ENCODE peak calls at places on chromosomes 3 and 15, in eight cellular contexts. A is neural crest cell, C is endothelial cell of umbilical vein, R is astrocyte, H is neural progenitor cell, B is colonic mucosa, U is mucosa of descending colon, I is esophagus squamous epithelium. Q is an unnamed sample.

GRCh38 chr3:131848111-131848510 is 186.7 kb downstream of the CPNE4 start:
- DNase-seq in I (no peak), U (no peak), C (peak), B (no peak), R (no peak), A (no peak), H (no peak), Q (no peak)

GRCh38 chr3:63679181-63679580 is 26.7 kb downstream of the SNTN start:
- DNase-seq in B (no peak), H (no peak), I (no peak), R (no peak), A (no peak), U (no peak), C (no peak), Q (no peak)

GRCh38 chr3:197801801-197802504 is 10.9 kb downstream of the LRCH3 start:
- DNase-seq in H (no peak), U (peak), I (no peak), C (peak), A (no peak), R (peak), B (no peak), Q (no peak)

GRCh38 chr15:40252438-40253178 is 13.7 kb downstream of the PAK6 start:
- DNase-seq in U (peak), A (peak), B (peak), I (no peak), H (peak), C (peak), R (no peak), Q (no peak)

GRCh38 chr3:40042752-40043443 is 233.5 kb downstream of the MYRIP start:
- DNase-seq in B (no peak), R (peak), I (no peak), H (no peak), U (no peak), A (no peak), C (peak), Q (no peak)

GRCh38 chr15:96330450-96331140 is at the start of gene NR2F2:
- DNase-seq in H (peak), U (peak), A (peak), R (peak), B (peak), I (peak), C (peak), Q (peak)

GRCh38 chr3:29612536-29612935 is 331.7 kb downstream of the RBMS3 start:
- DNase-seq in H (no peak), B (no peak), A (no peak), I (no peak), C (no peak), U (no peak), R (no peak), Q (no peak)

GRCh38 chr15:57027596-57027995 is 109.2 kb downstream of the TCF12 start:
- DNase-seq in R (no peak), H (no peak), A (no peak), U (no peak), B (no peak), I (no peak), C (no peak), Q (no peak)

GRCh38 chr15:73683624-73684536 is at the start of gene CD276:
- DNase-seq in B (peak), A (peak), I (no peak), R (peak), C (peak), H (peak), U (peak), Q (peak)

GRCh38 chr3:41334426-41334825 is 135.1 kb downstream of the CTNNB1 start:
- DNase-seq in C (no peak), R (no peak), U (no peak), B (no peak), H (no peak), A (no peak), I (no peak), Q (no peak)

GRCh38 chr15:81038975-81039607 is 38.4 kb downstream of the TLNRD1 start:
- DNase-seq in R (no peak), U (no peak), H (no peak), C (peak), B (no peak), A (no peak), I (no peak), Q (no peak)

GRCh38 chr15:82570721-82571519 is 30.7 kb upstream of the RPS17 start:
- DNase-seq in R (peak), A (no peak), U (no peak), H (peak), B (no peak), C (no peak), I (no peak), Q (no peak)

GRCh38 chr3:49296781-49297420 is 19.9 kb upstream of the C3orf62 start:
- DNase-seq in C (no peak), U (peak), H (no peak), A (no peak), R (no peak), B (no peak), I (no peak), Q (no peak)

GRCh38 chr3:136378011-136378410 is 127.9 kb downstream of the PCCB start:
- DNase-seq in A (no peak), H (no peak), C (no peak), I (no peak), U (no peak), B (no peak), R (no peak), Q (no peak)

GRCh38 chr15:69940441-69940785 is 157.3 kb downstream of the TLE3 start:
- DNase-seq in B (no peak), R (no peak), A (no peak), C (no peak), U (no peak), I (no peak), H (no peak), Q (no peak)

GRCh38 chr3:71104586-71104985 is 478.9 kb downstream of the FOXP1 start:
- DNase-seq in I (no peak), B (no peak), H (no peak), A (no peak), C (peak), R (no peak), U (no peak), Q (no peak)

GRCh38 chr15:97745481-97746071 is 214.9 kb upstream of the ARRDC4 start:
- DNase-seq in B (peak), R (no peak), A (peak), H (peak), U (peak), I (no peak), C (peak), Q (no peak)

GRCh38 chr3:12653772-12654171 is 10.1 kb downstream of the RAF1 start:
- DNase-seq in C (no peak), I (no peak), A (no peak), H (no peak), U (no peak), R (no peak), B (no peak), Q (no peak)

GRCh38 chr15:85692873-85693272 is 101.9 kb downstream of the KLHL25 start:
- DNase-seq in A (no peak), R (no peak), I (no peak), H (no peak), U (peak), B (no peak), C (no peak), Q (no peak)

GRCh38 chr15:36447373-36447772 is 132.1 kb upstream of the CDIN1 start:
- DNase-seq in C (no peak), U (no peak), A (no peak), H (no peak), B (no peak), I (no peak), R (no peak), Q (no peak)

GRCh38 chr15:48021336-48022086 is 99.3 kb upstream of the SLC24A5 start:
- DNase-seq in I (no peak), A (no peak), B (no peak), H (no peak), R (peak), C (no peak), U (no peak), Q (no peak)

GRCh38 chr3:140007946-140008692 is 73.1 kb downstream of the CLSTN2 start:
- DNase-seq in R (no peak), A (no peak), U (no peak), H (no peak), I (no peak), B (no peak), C (no peak), Q (no peak)

GRCh38 chr3:88219138-88219792 is 69.5 kb downstream of the C3orf38 start:
- DNase-seq in A (peak), U (peak), H (peak), R (peak), I (no peak), C (peak), B (peak), Q (no peak)

GRCh38 chr15:69595009-69595825 is 142.6 kb downstream of the RPLP1 start:
- DNase-seq in B (no peak), H (no peak), R (peak), U (peak), A (no peak), C (no peak), I (no peak), Q (no peak)

GRCh38 chr3:177473184-177473583 is 275.9 kb upstream of the TBL1XR1 start:
- DNase-seq in R (peak), H (no peak), U (no peak), A (no peak), I (no peak), B (no peak), C (no peak), Q (no peak)

GRCh38 chr3:28846948-28847527 is 433.8 kb upstream of the RBMS3 start:
- DNase-seq in U (no peak), B (no peak), C (no peak), R (no peak), H (no peak), A (no peak), I (no peak), Q (no peak)

GRCh38 chr15:66619152-66619903 is 53.5 kb upstream of the LCTL start:
- DNase-seq in A (peak), I (no peak), B (peak), C (peak), H (peak), U (peak), R (peak), Q (peak)

GRCh38 chr15:78389356-78389755 is 48.7 kb upstream of the IREB2 start:
- DNase-seq in R (no peak), A (no peak), U (no peak), H (no peak), C (no peak), B (no peak), I (no peak), Q (no peak)

GRCh38 chr15:39376371-39376909 is 204.4 kb upstream of the THBS1 start:
- DNase-seq in H (no peak), I (no peak), R (peak), U (no peak), B (no peak), C (no peak), A (no peak), Q (no peak)

GRCh38 chr15:85763157-85763556 is 31.6 kb downstream of the KLHL25 start:
- DNase-seq in H (no peak), I (no peak), C (no peak), A (no peak), B (no peak), U (no peak), R (no peak), Q (no peak)

GRCh38 chr15:89964555-89964954 is 36.6 kb upstream of the ZNF710 start:
- DNase-seq in I (no peak), R (no peak), B (peak), H (no peak), U (peak), C (no peak), A (no peak), Q (no peak)

GRCh38 chr15:50718700-50719125 is 32.1 kb upstream of the TRPM7 start:
- DNase-seq in C (no peak), U (no peak), R (no peak), A (no peak), B (no peak), I (no peak), H (no peak), Q (no peak)

DNA sequence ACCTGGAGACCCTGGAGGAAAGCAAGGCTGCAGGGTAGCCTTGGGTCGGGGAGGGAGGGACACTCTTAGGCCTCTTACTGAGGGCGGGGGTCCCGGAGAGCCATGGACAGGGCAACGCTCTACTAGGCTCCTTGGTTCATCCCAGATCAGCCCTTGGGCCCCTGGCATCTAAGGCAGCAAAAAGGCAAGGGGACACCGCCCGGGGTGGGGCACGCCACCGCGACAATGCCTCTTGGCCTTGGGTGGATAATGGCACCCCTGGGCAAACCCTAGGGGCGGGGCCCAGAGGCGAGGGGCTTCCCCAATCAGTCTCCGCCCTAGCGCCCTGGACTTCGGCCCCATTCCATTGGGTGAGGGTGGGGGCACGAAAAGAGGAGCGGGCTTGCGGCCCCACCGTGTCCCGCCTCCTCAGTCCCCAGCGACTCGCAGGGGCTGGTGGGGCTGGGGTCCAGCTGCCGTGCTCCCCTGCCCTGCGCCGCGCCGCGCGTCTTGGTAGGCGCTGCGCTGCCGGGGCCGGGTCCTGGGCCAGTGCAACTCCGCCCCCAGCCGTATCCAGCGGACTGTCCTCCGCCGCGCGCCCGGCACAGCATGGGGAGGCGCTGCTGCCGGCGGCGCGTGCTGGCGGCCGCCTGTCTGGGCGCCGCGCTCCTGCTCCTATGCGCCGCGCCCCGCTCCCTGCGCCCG is at the start of gene CHST13:
- DNase-seq in R (peak), B (peak), H (peak), A (peak), I (no peak), U (peak), C (no peak), Q (no peak)
- TF ChIP-seq CTCF in R (no peak), B (no peak), H (peak), A (no peak), I (peak), U (no peak), C (no peak), Q (no peak)

GRCh38 chr3:51390600-51391074 is 448 bp upstream of the RBM15B start:
- DNase-seq in R (no peak), C (no peak), B (no peak), H (no peak), I (no peak), A (no peak), U (no peak), Q (no peak)
- TF ChIP-seq CTCF in R (no peak), C (peak), B (no peak), H (no peak), I (no peak), A (no peak), U (no peak), Q (no peak)

GRCh38 chr3:20141841-20142240 is 44.2 kb downstream of the SGO1 start:
- DNase-seq in U (no peak), H (peak), B (no peak), I (no peak), A (peak), R (peak), C (no peak), Q (no peak)
- TF ChIP-seq CTCF in U (no peak), H (no peak), B (no peak), I (no peak), A (no peak), R (no peak), C (no peak), Q (no peak)

GRCh38 chr3:153287017-153287416 is 125.0 kb downstream of the RAP2B start:
- DNase-seq in U (no peak), H (no peak), I (no peak), A (no peak), C (no peak), B (no peak), R (no peak), Q (no peak)

GRCh38 chr3:153291052-153291689 is 129.1 kb downstream of the RAP2B start:
- DNase-seq in I (no peak), C (peak), U (peak), A (no peak), B (no peak), R (no peak), H (peak), Q (no peak)

GRCh38 chr3:153293222-153293621 is 131.2 kb downstream of the RAP2B start:
- DNase-seq in H (no peak), I (no peak), C (no peak), R (peak), B (no peak), U (no peak), A (no peak), Q (no peak)

GRCh38 chr3:153289334-153289808 is 127.3 kb downstream of the RAP2B start:
- DNase-seq in C (no peak), H (no peak), U (no peak), B (no peak), A (no peak), R (peak), I (no peak), Q (no peak)

DNA sequence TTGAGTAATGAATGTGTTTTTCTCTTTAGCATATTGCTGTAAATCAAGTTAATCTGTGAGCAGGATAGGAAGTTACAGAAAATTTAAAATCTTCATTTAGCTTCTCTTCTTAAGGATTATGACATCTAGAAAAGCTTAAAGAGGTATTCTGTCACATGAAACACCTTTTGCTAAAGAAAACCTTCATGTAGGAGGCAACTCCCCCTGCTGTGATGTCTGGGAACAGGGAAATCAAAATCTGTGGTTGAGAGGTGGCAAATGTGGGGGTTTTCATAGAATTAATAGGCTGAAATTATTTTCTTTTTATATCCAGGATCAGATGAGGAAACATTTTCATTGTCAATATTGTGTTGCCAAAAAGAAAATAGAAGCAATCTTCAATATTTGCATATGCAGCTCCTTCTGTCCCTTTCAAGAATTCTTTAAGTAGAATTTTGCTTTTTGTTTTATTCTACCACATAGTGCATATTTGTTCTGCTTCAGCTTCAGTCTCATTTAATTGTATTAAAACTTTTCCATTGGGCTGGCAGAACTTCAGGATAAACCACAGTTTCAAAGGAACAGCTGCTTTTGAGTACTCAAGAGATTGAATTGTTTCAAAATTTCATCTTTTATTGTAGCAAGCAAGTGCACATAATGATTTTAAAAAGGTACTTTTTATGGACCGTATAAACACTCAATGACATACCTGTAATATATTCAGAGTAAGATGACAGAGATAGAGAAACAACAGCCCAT is 128.4 kb downstream of the RAP2B start:
- DNase-seq in R (no peak), C (peak), H (no peak), A (no peak), B (no peak), U (peak), I (no peak), Q (no peak)
- TF ChIP-seq CTCF in R (peak), C (peak), H (no peak), A (peak), B (peak), U (no peak), I (peak), Q (no peak)

DNA sequence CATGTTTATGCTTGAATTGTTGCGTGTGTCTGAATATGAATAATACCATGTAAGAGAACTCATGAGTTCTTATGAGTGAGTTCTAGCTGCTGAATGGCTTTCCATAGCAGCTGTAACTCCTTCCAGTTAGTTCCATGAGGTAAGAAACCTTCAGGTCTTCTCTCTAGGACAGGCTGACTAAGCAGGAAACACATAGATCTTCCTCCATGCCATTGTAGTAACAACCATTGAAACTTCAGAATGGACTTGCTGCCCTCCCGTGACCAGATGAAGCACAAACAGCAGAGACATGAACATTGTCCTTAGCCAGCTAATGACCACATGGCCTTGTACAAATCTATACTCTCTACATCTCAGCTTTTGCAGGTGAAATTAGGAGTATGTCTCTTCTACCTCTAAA is 200.0 kb downstream of the ZNF385D start:
- DNase-seq in C (no peak), I (no peak), A (no peak), H (no peak), U (no peak), R (peak), B (no peak), Q (no peak)
- TF ChIP-seq CTCF in C (no peak), I (no peak), A (no peak), H (peak), U (no peak), R (no peak), B (no peak), Q (no peak)

DNA sequence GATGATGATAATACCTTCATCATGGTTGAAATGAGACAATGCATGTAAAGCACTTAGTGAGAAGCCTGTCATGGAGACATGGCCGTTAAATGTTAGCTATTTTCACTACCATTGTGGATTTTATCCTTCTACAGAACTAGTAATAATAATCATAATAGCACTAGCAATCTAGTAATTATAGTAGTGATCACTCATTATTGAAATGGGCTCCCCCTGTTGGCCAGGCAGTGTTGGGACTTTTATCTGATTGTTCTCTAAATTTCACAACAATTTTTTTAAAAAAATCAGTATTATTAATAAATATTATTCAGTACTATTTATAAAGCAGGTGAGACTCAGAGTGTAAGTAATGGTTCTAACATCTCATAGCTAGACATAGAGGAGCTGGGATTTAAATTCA is 396.3 kb downstream of the IL5RA start:
- DNase-seq in R (no peak), B (no peak), U (peak), C (no peak), H (no peak), A (no peak), I (no peak), Q (no peak)
- TF ChIP-seq CTCF in R (peak), B (peak), U (no peak), C (no peak), H (peak), A (peak), I (no peak), Q (no peak)

GRCh38 chr3:46648096-46648495 is 35.8 kb downstream of the FAM240A start:
- DNase-seq in H (no peak), B (no peak), U (no peak), A (no peak), I (no peak), C (no peak), R (no peak), Q (no peak)

GRCh38 chr3:46649436-46649835 is 37.1 kb downstream of the FAM240A start:
- DNase-seq in B (no peak), R (peak), C (no peak), U (no peak), A (no peak), I (no peak), H (no peak), Q (no peak)

GRCh38 chr3:46646700-46647099 is 34.4 kb downstream of the FAM240A start:
- DNase-seq in C (no peak), U (no peak), I (no peak), H (no peak), A (no peak), R (peak), B (no peak), Q (no peak)

GRCh38 chr3:46655271-46655670 is 38.2 kb downstream of the ALS2CL start:
- DNase-seq in C (no peak), R (no peak), H (no peak), I (no peak), A (no peak), B (no peak), U (no peak), Q (no peak)

GRCh38 chr3:46651084-46651483 is 38.8 kb downstream of the FAM240A start:
- DNase-seq in B (no peak), I (no peak), H (no peak), U (no peak), R (no peak), C (no peak), A (no peak), Q (no peak)
- TF ChIP-seq CTCF in B (no peak), I (no peak), H (no peak), U (no peak), R (no peak), C (no peak), A (no peak), Q (no peak)

Q was measured in omental fat pad.